ENCODE peak calls at places on chromosomes 16 and 17, in eight cellular contexts. I is MM.1S, L is kidney, W is aorta, M is mammary epithelial cell, O is ovary, Q is GM23338, B is thoracic aorta. C is an unnamed sample.

GRCh38 chr16:66899945-66900688 is 18.6 kb downstream of the CDH16 start:
- DNase-seq in I (no peak), L (peak; percentile 93), W (peak; percentile 95), M (peak; percentile 41), O (peak; percentile 95), Q (peak; percentile 64), B (peak; percentile 76), C (peak; percentile 83)

GRCh38 chr17:31550389-31551056 is 159.0 kb downstream of the RAB11FIP4 start:
- DNase-seq in I (no peak), L (no peak), W (no peak), M (no peak), O (no peak), Q (no peak), B (no peak), C (no peak)

GRCh38 chr17:68613739-68614298 is 12.7 kb upstream of the FAM20A start:
- DNase-seq in I (peak; percentile 81), L (no peak), W (no peak), M (peak; percentile 25), O (no peak), Q (peak; percentile 97), B (no peak), C (peak; percentile 40)

GRCh38 chr17:64103751-64104364 is 26.1 kb downstream of the ERN1 start:
- DNase-seq in I (peak; percentile 81), L (no peak), W (no peak), M (peak; percentile 76), O (no peak), Q (no peak), B (no peak), C (no peak)

GRCh38 chr16:11955713-11956123 is 9.3 kb upstream of the TNFRSF17 start:
- DNase-seq in I (no peak), L (no peak), W (no peak), M (peak; percentile 52), O (no peak), Q (no peak), B (no peak), C (no peak)

GRCh38 chr17:15922586-15922985 is 22.3 kb upstream of the ADORA2B start:
- DNase-seq in I (no peak), L (no peak), W (no peak), M (no peak), O (no peak), Q (no peak), B (no peak), C (no peak)

GRCh38 chr17:13014801-13015200 is 3.0 kb downstream of the ELAC2 start:
- DNase-seq in I (no peak), L (no peak), W (no peak), M (no peak), O (no peak), Q (no peak), B (no peak), C (no peak)

GRCh38 chr17:60135951-60136666 is 13.7 kb upstream of the CA4 start:
- DNase-seq in I (no peak), L (peak; percentile 30), W (peak; percentile 42), M (no peak), O (no peak), Q (peak; percentile 8), B (no peak), C (no peak)

GRCh38 chr16:7316266-7316888 is 16.3 kb upstream of the RBFOX1 start:
- DNase-seq in I (no peak), L (no peak), W (no peak), M (no peak), O (no peak), Q (no peak), B (no peak), C (no peak)

GRCh38 chr17:80474231-80474932 is 2.0 kb downstream of the NPTX1 start:
- DNase-seq in I (no peak), L (peak; percentile 45), W (no peak), M (no peak), O (no peak), Q (no peak), B (no peak), C (peak; percentile 83)

DNA sequence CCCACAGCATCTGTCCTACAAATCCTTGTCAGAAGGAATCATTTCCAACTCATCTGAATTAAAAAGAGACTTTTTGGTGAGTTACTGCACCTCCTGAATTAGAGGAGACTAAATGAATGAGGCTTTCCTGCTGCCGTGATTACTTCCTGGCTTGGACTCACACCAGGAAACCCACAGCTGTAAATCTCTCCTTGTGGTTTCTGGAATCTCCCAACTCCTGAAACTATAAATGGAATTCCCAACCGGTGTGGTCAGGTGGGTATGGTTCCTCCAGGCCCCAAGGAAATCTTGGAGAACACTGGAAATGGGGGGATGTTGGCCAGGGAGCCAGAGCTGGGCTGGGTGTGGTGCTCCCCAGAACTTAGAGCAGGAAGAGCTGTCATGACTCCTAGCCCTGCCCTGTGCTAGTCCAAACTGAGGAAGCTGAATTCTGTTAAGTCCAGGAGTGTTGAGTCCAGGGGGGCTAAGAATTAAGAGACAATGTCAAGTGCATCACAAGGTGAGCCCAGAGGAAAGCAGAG is 216.4 kb downstream of the GSG1L start:
- DNase-seq in I (no peak), L (no peak), W (peak; percentile 7), M (peak; percentile 37), O (no peak), Q (no peak), B (no peak), C (no peak)
- H3K36me3 ChIP-seq in I (no peaks in the 10 kb centered on the region), L (no peaks in the 10 kb centered on the region), W (no peaks in the 10 kb centered on the region), M (no peaks in the 10 kb centered on the region), O (no peaks in the 10 kb centered on the region), Q (no peaks in the 10 kb centered on the region), B (no peaks in the 10 kb centered on the region), C (no peaks in the 10 kb centered on the region)

DNA sequence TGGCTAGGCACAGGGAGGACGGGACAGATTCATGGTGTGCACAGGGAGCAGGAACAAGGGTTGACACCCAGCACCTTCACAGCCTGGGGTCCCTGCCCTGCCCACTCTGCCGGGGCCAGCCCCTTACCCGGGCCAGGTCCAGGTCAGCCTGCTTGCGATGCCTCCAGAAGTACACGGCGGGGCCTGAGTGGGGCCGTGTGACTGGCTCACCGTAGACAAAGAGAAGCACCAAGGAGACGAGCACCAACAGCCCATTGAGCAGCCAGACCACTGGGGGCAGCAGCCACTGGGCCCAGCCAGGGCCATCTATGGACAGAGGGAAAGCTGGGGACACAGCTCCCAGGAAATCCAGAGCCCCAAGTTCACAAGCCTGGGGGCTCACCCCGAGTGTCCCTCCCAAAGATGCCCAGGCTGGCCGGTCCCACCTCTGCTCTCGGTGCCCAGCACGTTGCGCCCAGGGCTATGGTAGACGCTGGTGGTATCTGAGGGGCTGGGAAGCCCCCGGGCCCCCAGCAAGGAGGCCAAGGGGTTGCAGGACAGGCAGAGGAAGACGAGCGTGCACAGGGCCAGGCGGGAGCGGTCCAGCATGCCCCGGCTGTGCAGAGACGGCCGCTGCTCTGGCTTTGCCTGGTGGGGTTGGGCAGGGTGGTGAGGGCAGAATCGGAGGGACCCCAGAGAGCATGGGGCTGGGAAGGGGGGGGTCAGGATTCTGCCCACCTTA is 19.8 kb downstream of the SREBF1 start:
- DNase-seq in I (no peak), L (no peak), W (no peak), M (no peak), O (no peak), Q (no peak), B (no peak), C (no peak)
- H3K36me3 ChIP-seq in I (peaks cover 5% of the 10 kb centered on the region), L (peaks cover 12% of the 10 kb centered on the region), W (no peaks in the 10 kb centered on the region), M (peaks cover 26% of the 10 kb centered on the region), O (no peaks in the 10 kb centered on the region), Q (no peaks in the 10 kb centered on the region), B (peaks cover 13% of the 10 kb centered on the region), C (peaks cover 40% of the 10 kb centered on the region)

GRCh38 chr16:27544671-27545070 is 5.0 kb downstream of the GTF3C1 start:
- DNase-seq in I (no peak), L (no peak), W (peak; percentile 22), M (no peak), O (no peak), Q (no peak), B (no peak), C (no peak)
- H3K36me3 ChIP-seq in I (no peaks in the 10 kb centered on the region), L (peaks cover 31% of the 10 kb centered on the region), W (peaks cover 8% of the 10 kb centered on the region), M (peaks cover 25% of the 10 kb centered on the region), O (no peaks in the 10 kb centered on the region), Q (peaks cover 38% of the 10 kb centered on the region), B (peaks cover 55% of the 10 kb centered on the region), C (peaks cover 36% of the 10 kb centered on the region)

GRCh38 chr16:23950291-23950894 is 114.6 kb downstream of the PRKCB start:
- DNase-seq in I (no peak), L (no peak), W (no peak), M (no peak), O (no peak), Q (no peak), B (no peak), C (no peak)

GRCh38 chr16:23952128-23953041 is 116.6 kb downstream of the PRKCB start:
- DNase-seq in I (no peak), L (no peak), W (no peak), M (no peak), O (no peak), Q (no peak), B (no peak), C (peak; percentile 30)

GRCh38 chr16:23949630-23950290 is 114.0 kb downstream of the PRKCB start:
- DNase-seq in I (no peak), L (peak; percentile 80), W (no peak), M (no peak), O (no peak), Q (no peak), B (no peak), C (no peak)

GRCh38 chr16:23948949-23949392 is 113.2 kb downstream of the PRKCB start:
- DNase-seq in I (no peak), L (no peak), W (no peak), M (no peak), O (no peak), Q (no peak), B (no peak), C (no peak)

DNA sequence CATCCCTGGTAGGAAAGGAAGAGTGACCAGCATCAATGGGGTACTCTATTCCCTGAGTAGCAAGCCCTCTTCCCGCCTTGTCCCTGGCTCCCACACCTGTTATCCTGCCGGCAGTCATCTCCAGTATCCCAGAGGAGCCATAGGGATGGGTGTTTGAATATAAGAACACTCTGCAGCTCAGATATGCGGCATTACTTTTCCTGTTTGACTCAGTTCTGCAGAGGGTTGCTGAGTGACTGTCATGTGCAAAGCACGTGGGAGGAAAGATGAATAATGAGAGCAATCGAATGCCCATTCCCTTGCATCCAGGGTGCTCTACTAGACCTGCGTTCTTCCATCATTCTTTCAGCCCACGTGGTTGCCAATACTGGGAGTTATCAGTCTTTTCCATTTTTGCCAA is 115.1 kb downstream of the PRKCB start:
- DNase-seq in I (no peak), L (no peak), W (no peak), M (no peak), O (no peak), Q (no peak), B (no peak), C (no peak)
- H3K36me3 ChIP-seq in I (no peaks in the 10 kb centered on the region), L (no peaks in the 10 kb centered on the region), W (no peaks in the 10 kb centered on the region), M (no peaks in the 10 kb centered on the region), O (no peaks in the 10 kb centered on the region), Q (no peaks in the 10 kb centered on the region), B (no peaks in the 10 kb centered on the region), C (no peaks in the 10 kb centered on the region)

C was measured in H7.